ENCODE peak calls at places on chromosomes 4 and X, in seven cellular contexts. X, U, F, Q, T, V and S are unnamed samples.

GRCh38 chrX:86747091-86747490 is 598.8 kb downstream of the DACH2 start:
- DNase-seq in T (no peak), X (no peak), V (no peak), F (no peak), U (no peak), Q (no peak), S (no peak)

GRCh38 chr4:168019019-168019651 is 73.2 kb upstream of the ANXA10 start:
- DNase-seq in T (no peak), F (no peak), V (no peak), Q (no peak), U (no peak), X (peak; percentile 40), S (no peak)

GRCh38 chrX:34563809-34564208 is 93.3 kb downstream of the TMEM47 start:
- DNase-seq in Q (no peak), X (peak; percentile 2), T (no peak), F (no peak), V (no peak), U (no peak), S (no peak)

GRCh38 chr4:113635739-113636437 is 125.7 kb downstream of the CAMK2D start:
- DNase-seq in F (no peak), X (peak; percentile 58), U (no peak), V (no peak), T (no peak), Q (no peak), S (no peak)

GRCh38 chr4:153521995-153522799 is 56.0 kb downstream of the TMEM131L start:
- DNase-seq in U (no peak), X (no peak), T (no peak), F (no peak), Q (peak; percentile 75), V (no peak), S (no peak)

GRCh38 chr4:130071746-130072145 is 975.8 kb downstream of the C4orf33 start:
- DNase-seq in T (no peak), X (no peak), V (no peak), F (no peak), Q (no peak), U (no peak), S (no peak)

GRCh38 chrX:106802388-106803275 is at the start of gene TBC1D8B:
- DNase-seq in V (peak; percentile 72), X (peak; percentile 93), F (peak; percentile 86), T (peak; percentile 11), Q (peak; percentile 15), U (peak; percentile 47), S (peak; percentile 90)

GRCh38 chrX:108735087-108735679 is 1.2 kb downstream of the IRS4 start:
- DNase-seq in F (no peak), Q (no peak), X (no peak), V (no peak), T (no peak), U (no peak), S (peak; percentile 1)

GRCh38 chr4:13537011-13537831 is 7.1 kb downstream of the NKX3-2 start:
- DNase-seq in V (no peak), X (no peak), F (no peak), T (no peak), U (no peak), Q (no peak), S (no peak)

GRCh38 chr4:37826282-37827029 is at the start of gene PGM2:
- DNase-seq in U (peak; percentile 71), Q (peak; percentile 88), T (peak; percentile 91), X (peak; percentile 78), F (peak; percentile 67), V (peak; percentile 83), S (peak; percentile 41)

GRCh38 chr4:82865592-82865991 is 25.4 kb downstream of the SEC31A start:
- DNase-seq in T (no peak), Q (peak; percentile 39), V (peak; percentile 16), X (peak; percentile 97), F (no peak), U (no peak), S (no peak)

GRCh38 chrX:4547218-4547836 is 833.9 kb upstream of the PRKX start:
- DNase-seq in F (peak; percentile 16), Q (peak; percentile 14), X (peak; percentile 45), V (peak; percentile 35), U (peak; percentile 12), T (peak; percentile 36), S (peak; percentile 1)

GRCh38 chr4:165709973-165710526 is 163.0 kb upstream of the TLL1 start:
- DNase-seq in U (no peak), Q (no peak), V (peak; percentile 6), X (no peak), T (no peak), F (no peak), S (peak; percentile 83)

GRCh38 chr4:1928356-1929235 is 57.4 kb downstream of the NSD2 start:
- DNase-seq in F (no peak), T (no peak), X (no peak), Q (no peak), V (no peak), U (no peak), S (no peak)

GRCh38 chr4:81638698-81639097 is 167.0 kb upstream of the RASGEF1B start:
- DNase-seq in X (no peak), V (no peak), U (no peak), Q (no peak), F (no peak), T (no peak), S (no peak)

GRCh38 chr4:51942108-51942832 is 77.9 kb downstream of the LRRC66 start:
- DNase-seq in V (peak; percentile 43), Q (no peak), X (no peak), U (no peak), T (no peak), F (no peak), S (no peak)

GRCh38 chr4:118154643-118155042 is 120.4 kb downstream of the NDST3 start:
- DNase-seq in V (no peak), Q (no peak), U (no peak), X (no peak), F (no peak), T (no peak), S (no peak)

GRCh38 chr4:74659576-74660411 is 134.5 kb downstream of the BTC start:
- DNase-seq in X (peak; percentile 100), T (no peak), U (no peak), Q (no peak), V (peak; percentile 53), F (peak; percentile 100), S (no peak)

GRCh38 chrX:69503228-69503834 is 795 bp upstream of the NALF2 start:
- DNase-seq in T (peak; percentile 68), U (no peak), X (peak; percentile 50), F (peak; percentile 43), V (no peak), Q (no peak), S (no peak)

GRCh38 chr4:184669251-184669650 is 19.7 kb downstream of the PRIMPOL start:
- DNase-seq in X (no peak), F (no peak), V (no peak), T (no peak), U (no peak), Q (no peak), S (no peak)

GRCh38 chrX:24024819-24025740 is 1.9 kb downstream of the KLHL15 start:
- DNase-seq in X (peak; percentile 92), V (peak; percentile 92), F (peak; percentile 60), Q (peak; percentile 81), T (peak; percentile 88), U (peak; percentile 81), S (peak; percentile 40)

GRCh38 chr4:139734201-139734874 is 68.7 kb downstream of the MGST2 start:
- DNase-seq in X (peak; percentile 89), V (no peak), F (no peak), T (no peak), U (no peak), Q (no peak), S (no peak)

GRCh38 chr4:139735381-139736256 is 70.0 kb downstream of the MGST2 start:
- DNase-seq in U (no peak), T (no peak), V (no peak), X (no peak), Q (no peak), F (no peak), S (no peak)

GRCh38 chr4:139736257-139736626 is 70.6 kb downstream of the MGST2 start:
- DNase-seq in T (no peak), X (no peak), U (no peak), V (no peak), F (no peak), Q (no peak), S (no peak)

GRCh38 chr4:139734875-139735380 is 69.3 kb downstream of the MGST2 start:
- DNase-seq in F (no peak), T (peak; percentile 99), Q (peak; percentile 28), V (peak; percentile 35), U (peak; percentile 74), X (peak; percentile 88), S (peak; percentile 32)

GRCh38 chr4:139736661-139737060 is 71.0 kb downstream of the MGST2 start:
- DNase-seq in F (no peak), T (no peak), X (peak; percentile 34), Q (no peak), U (no peak), V (no peak), S (no peak)
- H3K4me3 ChIP-seq in F (no peak overlapping the region), T (no peak overlapping the region), X (no peak overlapping the region), Q (no peak overlapping the region), U (no peak overlapping the region), V (no peak overlapping the region), S (no peak overlapping the region)

GRCh38 chr4:101792056-101792575 is 1.6 kb downstream of the BANK1 start:
- DNase-seq in Q (no peak), U (no peak), T (no peak), F (no peak), X (no peak), V (no peak), S (no peak)
- H3K4me3 ChIP-seq in Q (no peak overlapping the region), U (no peak overlapping the region), T (no peak overlapping the region), F (no peak overlapping the region), X (no peak overlapping the region), V (no peak overlapping the region), S (no peak overlapping the region)

GRCh38 chrX:153475751-153476281 is 5.4 kb upstream of the HAUS7 start:
- DNase-seq in Q (no peak), T (peak; percentile 43), X (no peak), U (no peak), V (no peak), F (no peak), S (no peak)

GRCh38 chrX:153474266-153474665 is 3.9 kb upstream of the HAUS7 start:
- DNase-seq in Q (no peak), X (no peak), F (no peak), U (no peak), T (no peak), V (no peak), S (no peak)

GRCh38 chrX:153473126-153473525 is 2.8 kb upstream of the HAUS7 start:
- DNase-seq in F (no peak), Q (no peak), X (no peak), T (no peak), U (no peak), V (no peak), S (no peak)

GRCh38 chrX:153476628-153477027 is 6.3 kb upstream of the HAUS7 start:
- DNase-seq in V (no peak), X (peak; percentile 56), F (no peak), U (no peak), Q (no peak), T (peak; percentile 87), S (no peak)

GRCh38 chrX:153474718-153475117 is 4.3 kb upstream of the HAUS7 start:
- DNase-seq in Q (peak; percentile 48), T (no peak), V (peak; percentile 33), U (no peak), X (peak; percentile 61), F (no peak), S (no peak)
- H3K4me3 ChIP-seq in Q (no peak overlapping the region), T (no peak overlapping the region), V (no peak overlapping the region), U (no peak overlapping the region), X (no peak overlapping the region), F (no peak overlapping the region), S (no peak overlapping the region)

DNA sequence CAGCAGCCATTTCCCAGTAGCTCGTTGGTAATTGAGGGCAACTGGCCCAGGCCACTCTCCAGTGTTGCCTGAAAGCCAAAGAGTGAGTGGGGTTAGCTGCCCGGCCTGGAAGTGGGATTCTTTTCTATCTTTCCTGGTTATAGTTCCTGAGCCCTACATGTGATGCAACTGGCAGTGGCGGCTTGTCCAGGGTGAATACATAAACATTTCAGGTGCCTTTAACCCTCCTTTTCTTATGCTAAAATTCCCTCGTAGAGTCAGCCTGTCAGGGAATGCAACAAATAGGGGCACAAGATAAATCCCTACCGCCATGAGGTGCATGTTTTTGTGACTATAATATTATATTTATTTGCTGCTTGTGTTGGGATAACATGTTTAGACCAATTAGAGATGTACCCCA is 13.4 kb upstream of the HERC5 start:
- DNase-seq in Q (no peak), T (no peak), X (no peak), V (no peak), U (no peak), F (no peak), S (no peak)
- H3K4me3 ChIP-seq in Q (no peak overlapping the region), T (no peak overlapping the region), X (no peak overlapping the region), V (no peak overlapping the region), U (no peak overlapping the region), F (no peak overlapping the region), S (no peak overlapping the region)